ENCODE peak calls at places on chromosomes 2 and 18, in four cellular contexts. X is breast epithelium, I is HCT116, V is stomach. Z is an unnamed sample.
A peak's percentile ranks its signal among the peaks of the same experiment; 100 is the strongest.

GRCh38 chr18:79607361-79607930 is 72.2 kb upstream of the CTDP1 start:
- DNase-seq in X (no peak), I (no peak), V (no peak), Z (no peak)

GRCh38 chr2:60861736-60862135 is 19.6 kb upstream of the REL start:
- DNase-seq in X (no peak), I (no peak), V (no peak), Z (peak; percentile 83)

GRCh38 chr2:200781626-200782025 is 30.1 kb upstream of the BZW1 start:
- DNase-seq in X (no peak), I (no peak), V (no peak), Z (no peak)

GRCh38 chr2:229342376-229342775 is 71.3 kb upstream of the PID1 start:
- DNase-seq in X (no peak), I (peak; percentile 26), V (peak; percentile 40), Z (peak; percentile 37)

GRCh38 chr2:133303150-133303549 is 265.1 kb downstream of the NCKAP5 start:
- DNase-seq in X (no peak), I (no peak), V (no peak), Z (no peak)

GRCh38 chr18:24585996-24586566 is 125.6 kb downstream of the HRH4 start:
- DNase-seq in X (no peak), I (no peak), V (no peak), Z (no peak)

GRCh38 chr2:218000137-218000536 is 2.7 kb downstream of the TNS1 start:
- DNase-seq in X (no peak), I (no peak), V (no peak), Z (no peak)

GRCh38 chr2:208031608-208032019 is 6.3 kb upstream of the PLEKHM3 start:
- DNase-seq in X (peak; percentile 26), I (no peak), V (no peak), Z (no peak)

GRCh38 chr2:218370410-218371063 is 11.5 kb upstream of the SLC11A1 start:
- DNase-seq in X (no peak), I (no peak), V (peak; percentile 53), Z (peak; percentile 90)

GRCh38 chr18:49047540-49047939 is 96.8 kb upstream of the SMAD7 start:
- DNase-seq in X (no peak), I (no peak), V (no peak), Z (no peak)

GRCh38 chr2:241701405-241702154 is at the start of gene ING5:
- DNase-seq in X (peak; percentile 96), I (peak; percentile 77), V (peak; percentile 99), Z (peak; percentile 100)

GRCh38 chr18:66752733-66753132 is 148.8 kb upstream of the CDH19 start:
- DNase-seq in X (no peak), I (no peak), V (no peak), Z (no peak)

GRCh38 chr2:230416061-230416721 is at the start of gene SP100:
- DNase-seq in X (peak; percentile 76), I (peak; percentile 28), V (peak; percentile 82), Z (peak; percentile 87)

GRCh38 chr2:138949517-138949916 is 169.3 kb upstream of the NXPH2 start:
- DNase-seq in X (no peak), I (peak; percentile 85), V (no peak), Z (no peak)

GRCh38 chr2:76080154-76080553 is 369.4 kb upstream of the GCFC2 start:
- DNase-seq in X (no peak), I (no peak), V (no peak), Z (no peak)

GRCh38 chr2:17790539-17790938 is 25.7 kb upstream of the MSGN1 start:
- DNase-seq in X (no peak), I (no peak), V (no peak), Z (no peak)

GRCh38 chr2:188410504-188411235 is 119.0 kb downstream of the GULP1 start:
- DNase-seq in X (no peak), I (no peak), V (no peak), Z (no peak)

GRCh38 chr2:143686585-143687164 is 557.5 kb downstream of the ARHGAP15 start:
- DNase-seq in X (no peak), I (peak; percentile 28), V (no peak), Z (no peak)

GRCh38 chr18:79928563-79928960 is 22.9 kb downstream of the SLC66A2 start:
- DNase-seq in X (no peak), I (no peak), V (peak; percentile 5), Z (peak; percentile 6)

GRCh38 chr2:181304011-181304844 is 153.0 kb upstream of the ITGA4 start:
- DNase-seq in X (no peak), I (no peak), V (no peak), Z (no peak)

GRCh38 chr2:86621290-86621943 is 2.2 kb downstream of the RNF103 start:
- DNase-seq in X (no peak), I (no peak), V (no peak), Z (no peak)

GRCh38 chr18:3148930-3149535 is 70.7 kb downstream of the MYOM1 start:
- DNase-seq in X (no peak), I (no peak), V (no peak), Z (no peak)

GRCh38 chr2:147165682-147166081 is 679.1 kb upstream of the ACVR2A start:
- DNase-seq in X (no peak), I (no peak), V (no peak), Z (no peak)

GRCh38 chr2:68943581-68944568 is 8.8 kb downstream of the GKN2 start:
- DNase-seq in X (no peak), I (peak; percentile 34), V (peak; percentile 67), Z (peak; percentile 32)
- TF ChIP-seq POLR2A in X (no peak), I (no peak), V (no peak), Z (no peak)

DNA sequence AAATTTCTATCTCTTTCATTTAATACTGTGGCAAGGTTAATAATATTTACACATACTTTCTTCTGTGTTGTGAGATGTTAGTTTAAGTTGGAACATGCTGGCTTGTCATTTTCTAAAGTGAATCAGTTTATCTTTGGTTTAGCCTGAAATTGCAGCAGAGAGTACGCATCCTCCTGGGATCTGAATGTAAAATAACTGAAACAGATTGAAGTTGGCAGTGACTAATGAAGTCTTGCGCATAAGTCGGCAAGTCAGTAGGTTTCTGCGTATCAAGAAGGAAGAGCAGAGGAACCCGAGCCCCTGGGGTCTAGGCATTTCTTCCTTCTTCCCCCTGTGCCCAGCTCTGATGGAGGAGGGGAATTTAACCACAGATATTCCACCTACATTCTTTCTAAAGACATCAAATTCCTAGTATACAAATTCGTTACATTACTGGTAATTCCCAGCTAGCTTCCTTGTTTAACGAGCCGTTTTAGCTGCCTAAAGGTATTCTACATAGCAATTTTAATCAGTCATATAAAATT is 392.1 kb upstream of the RAB12 start:
- DNase-seq in X (no peak), I (no peak), V (no peak), Z (no peak)
- TF ChIP-seq POLR2AphosphoS5 in X (no peak), I (no peak), V (no peak), Z (no peak)

DNA sequence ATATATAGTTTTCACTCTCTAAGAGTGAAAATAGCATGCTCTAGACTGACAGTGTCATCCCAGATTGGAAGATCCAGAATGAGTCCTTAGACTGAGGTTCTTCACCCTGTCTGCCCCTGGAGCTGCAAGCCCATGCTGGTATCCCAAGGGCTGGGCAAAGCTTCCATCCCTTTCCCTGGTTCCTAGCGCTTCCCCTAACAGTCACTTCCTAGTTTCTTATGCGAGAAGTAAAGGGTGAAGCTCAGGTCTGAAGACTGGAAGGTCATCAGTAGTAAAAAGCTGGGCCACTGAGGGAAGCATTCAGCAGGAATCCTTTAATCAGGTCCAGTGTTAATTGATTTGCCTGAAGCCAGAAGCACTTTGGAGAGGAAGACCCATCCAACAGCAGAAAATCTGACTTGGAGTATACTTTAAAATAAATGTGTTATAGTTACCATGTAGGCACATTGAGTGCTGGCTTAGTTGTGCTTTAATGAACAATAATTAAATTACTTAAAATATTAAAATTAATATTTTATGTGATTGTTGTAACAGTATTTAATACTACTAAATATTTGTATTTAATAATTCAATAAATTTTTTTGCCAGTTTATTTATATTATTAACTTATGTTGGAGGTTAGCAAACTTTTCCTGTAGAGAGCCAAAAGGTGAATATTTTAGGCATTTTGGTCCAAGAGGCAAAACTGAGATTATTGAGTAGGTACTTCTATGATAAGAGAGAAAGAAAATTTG is 237.9 kb downstream of the FHOD3 start:
- DNase-seq in X (no peak), I (no peak), V (no peak), Z (no peak)
- H3K4me1 ChIP-seq in X (no peaks in the 10 kb centered on the region), I (no peaks in the 10 kb centered on the region), V (no peaks in the 10 kb centered on the region), Z (no peaks in the 10 kb centered on the region)

GRCh38 chr18:36177913-36178312 is 9.4 kb upstream of the MOCOS start:
- DNase-seq in X (no peak), I (no peak), V (no peak), Z (no peak)
- TF ChIP-seq POLR2A in X (no peak), I (no peak), V (no peak), Z (no peak)